ENCODE peak calls at places on chromosomes 2 and 18, in nine cellular contexts. M, C, U, Z, S, R, G, K and L are unnamed samples.

GRCh38 chr2:232876071-232876977 is 6.3 kb downstream of the SNORC start:
- DNase-seq in K (no peak), S (no peak), G (peak), R (no peak), C (no peak), U (peak), M (peak), Z (peak), L (no peak)

GRCh38 chr2:99729104-99729503 is 239.3 kb upstream of the REV1 start:
- DNase-seq in C (no peak), U (no peak), R (peak), K (no peak), S (no peak), G (peak), M (no peak), Z (no peak), L (no peak)

GRCh38 chr18:70421471-70421870 is 132.6 kb downstream of the SOCS6 start:
- DNase-seq in G (no peak), S (no peak), M (no peak), K (no peak), R (peak), C (no peak), Z (peak), U (no peak), L (no peak)

GRCh38 chr18:30920757-30921156 is 121.8 kb downstream of the DSC3 start:
- DNase-seq in G (no peak), C (no peak), K (no peak), M (no peak), S (no peak), U (no peak), Z (no peak), R (no peak), L (no peak)

GRCh38 chr2:134988994-134989605 is 58.1 kb downstream of the MAP3K19 start:
- DNase-seq in Z (peak), R (peak), U (no peak), K (no peak), S (no peak), M (peak), G (no peak), C (no peak), L (no peak)

GRCh38 chr18:48819781-48820482 is 130.8 kb downstream of the SMAD7 start:
- DNase-seq in G (peak), C (peak), R (no peak), K (peak), U (peak), S (peak), M (no peak), Z (no peak), L (peak)

GRCh38 chr2:42021490-42021889 is 26.3 kb upstream of the PKDCC start:
- DNase-seq in G (no peak), M (no peak), C (no peak), U (no peak), S (no peak), K (peak), R (peak), Z (no peak), L (no peak)

GRCh38 chr2:50691518-50691917 is 340.4 kb downstream of the NRXN1 start:
- DNase-seq in G (no peak), C (no peak), M (peak), U (no peak), K (no peak), S (no peak), Z (no peak), R (no peak), L (no peak)

GRCh38 chr18:23071285-23071684 is 64.0 kb upstream of the CABLES1 start:
- DNase-seq in M (no peak), U (peak), G (no peak), R (peak), S (no peak), Z (no peak), K (peak), C (no peak), L (no peak)

GRCh38 chr2:30584116-30584515 is 137.1 kb downstream of the LCLAT1 start:
- DNase-seq in M (no peak), C (no peak), Z (no peak), S (no peak), R (no peak), U (no peak), K (no peak), G (no peak), L (no peak)

GRCh38 chr18:63307555-63308200 is 11.9 kb downstream of the BCL2 start:
- DNase-seq in S (no peak), C (no peak), U (no peak), R (peak), G (no peak), M (peak), Z (no peak), K (no peak), L (no peak)

GRCh38 chr2:233456934-233457333 is 102.6 kb downstream of the DGKD start:
- DNase-seq in M (no peak), U (no peak), R (no peak), Z (no peak), K (no peak), G (no peak), S (no peak), C (no peak), L (peak)

GRCh38 chr2:85838181-85838580 is 50.6 kb downstream of the ST3GAL5 start:
- DNase-seq in G (no peak), C (no peak), R (no peak), U (no peak), S (no peak), Z (no peak), K (no peak), M (peak), L (no peak)

GRCh38 chr2:231470246-231470900 is 6.1 kb upstream of the NCL start:
- DNase-seq in R (no peak), S (no peak), U (no peak), Z (no peak), G (no peak), K (no peak), M (peak), C (no peak), L (no peak)

GRCh38 chr2:196977491-196977890 is 51.0 kb upstream of the PGAP1 start:
- DNase-seq in Z (no peak), K (no peak), G (no peak), M (no peak), R (peak), U (no peak), S (no peak), C (no peak), L (no peak)

GRCh38 chr2:61793389-61793836 is 60.4 kb downstream of the FAM161A start:
- DNase-seq in K (peak), R (peak), C (peak), Z (peak), G (peak), M (peak), U (peak), S (peak), L (no peak)

GRCh38 chr2:45068643-45069140 is 59.4 kb upstream of the SIX2 start:
- DNase-seq in Z (no peak), C (no peak), S (no peak), R (no peak), G (no peak), U (no peak), K (no peak), M (no peak), L (no peak)

GRCh38 chr2:241940329-241940728 is 70.8 kb downstream of the RTP5 start:
- DNase-seq in C (no peak), Z (no peak), U (no peak), S (no peak), K (no peak), M (no peak), G (no peak), R (peak), L (no peak)

GRCh38 chr2:240459401-240460242 is 24.2 kb downstream of the GPC1 start:
- DNase-seq in Z (no peak), M (peak), S (peak), C (peak), K (peak), U (no peak), R (no peak), G (no peak), L (peak)

GRCh38 chr2:137888845-137889244 is 75.4 kb upstream of the HNMT start:
- DNase-seq in C (no peak), Z (peak), K (no peak), G (peak), U (peak), S (peak), M (peak), R (peak), L (no peak)

GRCh38 chr2:203673933-203674332 is 32.5 kb upstream of the CD28 start:
- DNase-seq in K (peak), U (no peak), R (no peak), G (no peak), Z (no peak), S (no peak), C (no peak), M (no peak), L (no peak)

GRCh38 chr2:10879159-10879558 is 32.6 kb upstream of the KCNF1 start:
- DNase-seq in G (no peak), U (no peak), M (no peak), K (no peak), S (no peak), R (no peak), Z (no peak), C (no peak), L (no peak)

GRCh38 chr2:10880586-10881321 is 31.0 kb upstream of the KCNF1 start:
- DNase-seq in R (no peak), S (no peak), K (no peak), M (no peak), U (no peak), Z (no peak), G (no peak), C (no peak), L (no peak)

GRCh38 chr2:10877691-10878111 is 34.0 kb upstream of the KCNF1 start:
- DNase-seq in S (no peak), G (no peak), C (no peak), R (peak), Z (no peak), M (no peak), U (no peak), K (no peak), L (no peak)

GRCh38 chr2:10878268-10878915 is 33.3 kb upstream of the KCNF1 start:
- DNase-seq in K (no peak), C (no peak), S (no peak), Z (no peak), G (no peak), U (no peak), M (no peak), R (no peak), L (no peak)

DNA sequence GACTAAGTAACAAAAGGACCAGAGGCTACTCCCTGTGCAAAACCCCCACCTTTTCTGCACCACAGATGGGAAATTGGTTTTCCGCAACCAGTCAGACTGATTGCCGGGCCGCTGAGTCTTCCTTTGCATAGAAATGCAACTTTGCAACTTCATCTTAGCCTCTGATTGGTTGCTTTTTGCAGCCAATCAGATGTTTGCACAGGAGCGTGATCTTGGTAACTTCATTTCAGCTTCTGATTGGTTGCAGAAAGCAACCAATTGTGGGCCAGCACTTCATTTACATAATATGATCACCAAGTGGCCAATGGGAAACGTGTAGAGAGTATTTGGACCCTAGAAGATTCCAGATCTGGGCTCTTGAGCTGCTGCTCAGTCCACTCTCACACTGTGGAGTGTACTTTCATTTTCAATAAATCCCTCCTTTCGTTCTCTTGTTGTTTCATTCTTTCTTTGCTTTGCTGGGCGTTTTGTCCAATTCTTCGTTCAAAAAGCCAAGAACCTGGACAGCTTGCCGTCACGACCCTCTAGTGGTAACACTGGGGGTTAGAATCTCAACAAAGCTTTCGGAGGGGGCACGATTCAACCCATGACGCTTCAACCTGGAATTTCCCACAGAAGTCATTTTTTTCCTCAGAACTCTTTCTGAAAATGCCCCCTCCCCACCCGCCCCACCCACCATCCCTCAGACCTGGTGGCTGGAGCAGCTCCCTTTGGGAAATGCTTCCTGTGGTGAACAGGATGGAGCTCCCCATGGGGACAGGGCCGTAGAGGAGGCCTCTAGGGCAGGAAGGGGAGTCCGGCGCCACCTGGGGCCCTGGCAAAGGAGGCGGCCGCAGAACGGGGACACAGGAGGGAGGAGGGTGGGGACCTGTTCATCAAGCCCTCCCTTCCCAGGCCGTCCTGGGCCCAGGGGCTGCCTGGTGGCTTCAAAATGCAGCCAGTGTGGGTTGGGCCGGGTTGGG is 31.8 kb upstream of the KCNF1 start:
- DNase-seq in S (no peak), M (no peak), Z (no peak), R (no peak), K (no peak), U (no peak), G (no peak), C (no peak), L (no peak)
- TF ChIP-seq CTCF in S (no peak), M (peak), Z (peak), R (no peak), K (no peak), U (no peak), G (no peak), C (no peak), L (peak)

DNA sequence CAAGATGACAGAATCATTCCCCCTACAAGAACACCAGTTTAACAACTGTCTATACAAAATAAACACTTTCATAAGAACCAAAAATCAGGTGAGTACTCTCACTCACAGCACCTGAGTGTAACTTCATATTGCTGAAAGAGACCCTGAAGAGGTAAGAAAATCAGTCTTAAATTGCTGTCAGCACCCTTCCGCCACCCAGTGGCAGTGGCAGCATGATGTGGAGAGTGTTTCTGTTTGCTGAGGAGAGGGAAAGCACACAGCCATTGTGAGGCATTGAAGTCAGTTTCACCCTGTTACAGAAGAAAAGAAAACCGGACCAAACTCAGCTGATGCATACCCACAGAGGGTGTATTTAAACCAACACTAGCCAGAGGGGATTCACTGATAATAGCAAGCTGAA is 1240.8 kb upstream of the CRIM1 start:
- DNase-seq in U (no peak), Z (peak), M (peak), S (peak), R (no peak), C (no peak), K (no peak), G (peak), L (no peak)
- TF ChIP-seq CTCF in U (no peak), Z (peak), M (peak), S (no peak), R (no peak), C (peak), K (no peak), G (peak), L (peak)

GRCh38 chr18:42401131-42401673 is 446.2 kb downstream of the PIK3C3 start:
- DNase-seq in R (no peak), G (no peak), K (no peak), U (no peak), Z (no peak), S (no peak), M (peak), C (no peak), L (no peak)
- TF ChIP-seq CTCF in R (no peak), G (no peak), K (no peak), U (no peak), Z (no peak), S (no peak), M (peak), C (no peak), L (no peak)

GRCh38 chr2:23198316-23199114 is 186.5 kb upstream of the KLHL29 start:
- DNase-seq in K (no peak), C (no peak), U (no peak), G (no peak), Z (no peak), M (no peak), S (no peak), R (no peak), L (no peak)

GRCh38 chr2:23200056-23200455 is 184.9 kb upstream of the KLHL29 start:
- DNase-seq in R (no peak), M (no peak), S (no peak), K (no peak), C (no peak), U (no peak), Z (no peak), G (no peak), L (no peak)

GRCh38 chr2:23200460-23201113 is 184.4 kb upstream of the KLHL29 start:
- DNase-seq in G (no peak), C (no peak), R (no peak), S (no peak), U (no peak), Z (no peak), K (no peak), M (no peak), L (no peak)

GRCh38 chr2:23203383-23203782 is 181.6 kb upstream of the KLHL29 start:
- DNase-seq in U (no peak), R (no peak), M (no peak), Z (no peak), C (no peak), K (no peak), G (no peak), S (no peak), L (no peak)

GRCh38 chr2:23199115-23199918 is 185.7 kb upstream of the KLHL29 start:
- DNase-seq in K (no peak), R (peak), Z (peak), G (no peak), M (peak), U (no peak), C (no peak), S (no peak), L (no peak)
- TF ChIP-seq CTCF in K (no peak), R (peak), Z (peak), G (peak), M (peak), U (no peak), C (peak), S (peak), L (peak)

GRCh38 chr2:157782057-157782845 is 93.9 kb downstream of the ACVR1 start:
- DNase-seq in Z (peak), S (no peak), M (no peak), U (no peak), R (peak), C (no peak), K (peak), G (no peak), L (no peak)
- TF ChIP-seq CTCF in Z (peak), S (peak), M (peak), U (no peak), R (peak), C (peak), K (peak), G (no peak), L (peak)

GRCh38 chr2:237956402-237956736 is 10.4 kb upstream of the UBE2F start:
- DNase-seq in Z (no peak), G (no peak), M (peak), U (no peak), C (no peak), S (peak), K (no peak), R (no peak), L (no peak)
- TF ChIP-seq CTCF in Z (no peak), G (no peak), M (peak), U (no peak), C (no peak), S (peak), K (no peak), R (no peak), L (peak)

GRCh38 chr18:13835202-13835601 is 11.3 kb downstream of the MC5R start:
- DNase-seq in Z (no peak), G (no peak), S (no peak), C (no peak), R (no peak), U (no peak), K (no peak), M (peak), L (no peak)

GRCh38 chr18:13834501-13835015 is 10.6 kb downstream of the MC5R start:
- DNase-seq in S (no peak), R (no peak), C (no peak), G (no peak), U (no peak), K (no peak), Z (peak), M (no peak), L (no peak)

GRCh38 chr18:13836559-13836958 is 12.6 kb downstream of the MC5R start:
- DNase-seq in C (no peak), M (no peak), U (peak), G (no peak), Z (no peak), R (no peak), K (no peak), S (no peak), L (no peak)

GRCh38 chr18:13826209-13826608 is 2.3 kb downstream of the MC5R start:
- DNase-seq in Z (no peak), U (no peak), G (no peak), S (no peak), M (no peak), K (no peak), R (no peak), C (no peak), L (no peak)

GRCh38 chr18:13831864-13832508 is 8.0 kb downstream of the MC5R start:
- DNase-seq in S (no peak), R (no peak), G (peak), C (no peak), U (peak), K (no peak), Z (peak), M (peak), L (no peak)
- TF ChIP-seq CTCF in S (no peak), R (no peak), G (no peak), C (peak), U (no peak), K (no peak), Z (peak), M (peak), L (peak)

DNA sequence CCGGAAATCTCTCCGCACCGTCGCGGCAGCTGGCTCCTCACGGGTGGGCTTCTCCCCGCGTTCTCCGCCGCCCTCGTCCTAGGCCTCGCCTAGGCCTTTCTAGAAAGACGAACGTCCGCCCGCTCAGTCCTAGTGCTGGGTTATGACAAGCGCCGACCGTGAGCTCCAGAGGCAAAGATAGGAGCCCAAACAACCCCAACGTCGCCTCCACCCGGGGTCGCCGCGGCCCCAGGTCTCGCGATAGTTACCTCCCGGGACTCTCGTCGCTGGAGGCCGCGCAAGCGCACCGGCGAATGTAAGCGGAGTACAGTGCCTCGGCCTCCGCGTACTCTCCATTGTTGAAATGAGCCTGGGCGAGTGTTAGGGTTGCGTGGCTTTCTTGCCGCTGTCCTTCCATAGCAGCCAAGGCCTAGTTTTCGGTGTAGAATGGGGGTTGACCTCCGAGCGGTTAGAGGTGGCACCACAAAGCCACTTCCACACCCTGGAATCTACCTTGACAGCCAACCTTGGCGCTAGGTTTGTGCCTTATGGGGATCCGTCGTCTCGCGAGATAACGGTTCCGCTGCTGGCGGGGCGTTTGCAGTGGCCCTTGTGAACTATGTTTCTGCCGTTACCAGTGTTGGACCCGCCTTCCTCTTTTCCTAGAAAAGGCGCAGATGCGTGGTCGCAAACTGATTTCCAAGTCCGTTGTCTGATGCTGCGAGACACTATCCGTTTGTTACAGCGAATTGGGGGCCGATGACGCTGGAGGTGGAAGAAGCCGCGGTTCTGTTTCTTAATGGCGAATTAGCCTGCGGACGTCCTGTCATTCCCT is at the start of gene TTC32:
- DNase-seq in K (peak), M (peak), R (peak), S (peak), G (peak), U (peak), Z (peak), C (peak), L (peak)
- TF ChIP-seq CTCF in K (peak), M (no peak), R (no peak), S (no peak), G (no peak), U (no peak), Z (no peak), C (no peak), L (no peak)

GRCh38 chr2:28340312-28341202 is 52.1 kb upstream of the FOSL2 start:
- DNase-seq in K (no peak), C (no peak), M (no peak), G (no peak), Z (no peak), R (no peak), U (peak), S (no peak), L (peak)
- TF ChIP-seq CTCF in K (no peak), C (no peak), M (peak), G (no peak), Z (peak), R (peak), U (no peak), S (no peak), L (peak)